ENCODE peak calls at places on chromosomes 4 and X, in four cellular contexts. V is stomach, F is hepatocyte, A is adrenal gland. E is an unnamed sample.

GRCh38 chr4:169383724-169384123 is 113.0 kb upstream of the SH3RF1 start:
- DNase-seq in F (no peak), V (no peak), A (no peak), E (peak)

GRCh38 chrX:35380808-35381700 is 417.1 kb upstream of the MAGEB16 start:
- DNase-seq in V (no peak), F (peak), A (no peak), E (peak)

GRCh38 chrX:4655743-4656142 is 942.3 kb upstream of the PRKX start:
- DNase-seq in F (no peak), A (no peak), V (no peak), E (peak)

GRCh38 chr4:3123201-3123671 is 48.8 kb downstream of the HTT start:
- DNase-seq in A (no peak), V (no peak), F (peak), E (no peak)

GRCh38 chr4:177016541-177017141 is 223.9 kb upstream of the VEGFC start:
- DNase-seq in F (no peak), A (no peak), V (no peak), E (peak)

GRCh38 chrX:152989292-152989658 is 4.6 kb downstream of the PNMA5 start:
- DNase-seq in V (no peak), F (no peak), A (no peak), E (no peak)

GRCh38 chr4:187608001-187608421 is 387.6 kb upstream of the ZFP42 start:
- DNase-seq in F (no peak), V (no peak), A (no peak), E (peak)

GRCh38 chr4:185344743-185345538 is 50.8 kb downstream of the LRP2BP start:
- DNase-seq in A (no peak), F (no peak), V (no peak), E (no peak)

GRCh38 chr4:53205970-53206369 is 159.9 kb downstream of the SCFD2 start:
- DNase-seq in A (no peak), V (no peak), F (no peak), E (no peak)

GRCh38 chr4:176794151-176794550 is 1.4 kb upstream of the VEGFC start:
- DNase-seq in V (no peak), A (no peak), F (no peak), E (peak)

GRCh38 chrX:68846536-68846935 is 17.7 kb downstream of the EFNB1 start:
- DNase-seq in A (no peak), F (no peak), V (no peak), E (no peak)

GRCh38 chr4:18020145-18020670 is 1.3 kb downstream of the LCORL start:
- DNase-seq in F (peak), A (no peak), V (no peak), E (no peak)

GRCh38 chrX:86747091-86747490 is 598.8 kb downstream of the DACH2 start:
- DNase-seq in A (no peak), V (no peak), F (no peak), E (no peak)

GRCh38 chrX:136168929-136169735 is 21.8 kb downstream of the FHL1 start:
- DNase-seq in V (no peak), F (peak), A (peak), E (peak)

GRCh38 chrX:12308420-12308819 is 170.1 kb downstream of the FRMPD4 start:
- DNase-seq in V (no peak), F (no peak), A (no peak), E (no peak)

GRCh38 chrX:71111141-71111843 is at the start of gene IL2RG:
- DNase-seq in A (no peak), F (peak), V (peak), E (no peak)

GRCh38 chr4:37455301-37456062 is 210.9 kb downstream of the NWD2 start:
- DNase-seq in V (peak), A (no peak), F (no peak), E (no peak)

GRCh38 chrX:110002300-110003166 is at the start of gene TMEM164:
- DNase-seq in F (peak), V (peak), A (peak), E (peak)

GRCh38 chr4:95637047-95637600 is 88.4 kb upstream of the UNC5C start:
- DNase-seq in A (peak), F (peak), V (no peak), E (peak)
- TF ChIP-seq CTCF in A (peak), F (peak), V (no peak), E (no peak)

GRCh38 chrX:133391116-133391515 is 24.2 kb downstream of the GPC4 start:
- DNase-seq in A (no peak), V (no peak), F (no peak), E (no peak)
- H3K27ac ChIP-seq in A (no peak), V (peak), F (peak), E (no peak)

DNA sequence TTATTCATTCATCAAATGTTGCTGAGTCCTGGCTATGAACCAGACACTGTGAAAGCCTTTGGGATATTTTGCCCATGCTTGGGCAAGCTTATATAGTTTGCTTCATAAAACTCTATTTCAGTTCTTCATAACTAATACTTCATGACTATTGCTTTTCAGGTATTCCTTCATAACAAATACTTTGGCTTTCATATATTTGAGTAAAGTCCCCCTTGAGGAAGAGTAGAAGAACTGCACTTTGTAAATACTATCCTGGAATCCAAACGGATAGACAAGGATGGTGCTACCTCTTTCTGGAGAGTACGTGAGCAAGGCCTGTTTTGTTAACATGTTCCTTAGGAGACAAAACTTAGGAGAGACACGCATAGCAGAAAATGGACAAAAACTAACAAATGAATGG is 1.7 kb upstream of the AFP start:
- DNase-seq in A (no peak), F (no peak), V (no peak), E (peak)
- TF ChIP-seq CTCF in A (peak), F (peak), V (no peak), E (peak)

DNA sequence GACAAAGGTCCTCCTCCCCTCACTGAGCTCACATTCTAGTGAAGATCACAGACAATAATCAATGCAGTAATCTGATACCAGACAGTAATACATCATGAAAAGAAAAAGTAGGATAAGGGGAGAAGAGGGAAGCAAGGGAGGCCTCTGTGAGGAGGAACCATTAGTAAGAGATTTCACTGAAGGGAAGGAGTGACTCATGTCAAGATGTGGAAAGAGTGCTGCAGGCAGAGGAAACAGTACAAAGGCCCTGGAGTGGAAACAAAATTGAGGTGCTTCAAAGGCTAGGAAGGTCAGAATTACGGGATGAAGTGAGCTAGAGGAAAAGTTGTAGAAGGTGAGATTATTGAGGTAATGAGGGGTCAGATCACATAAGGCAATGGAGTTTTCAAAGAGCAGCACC is 38.1 kb downstream of the LAMTOR3 start:
- DNase-seq in V (no peak), F (no peak), A (no peak), E (peak)
- H3K27ac ChIP-seq in V (no peak), F (no peak), A (no peak), E (no peak)